ENCODE peak calls at places on chromosomes 1 and 21, in six cellular contexts. B, N, A, I, Y and H are unnamed samples.

GRCh38 chr1:31633117-31633516 is 11.6 kb downstream of the PEF1 start:
- DNase-seq in B (no peak), N (no peak), A (no peak), I (peak), Y (no peak), H (no peak)

GRCh38 chr1:205449750-205450443 is 5.9 kb downstream of the BLACAT1 start:
- DNase-seq in B (peak), N (peak), A (no peak), I (peak), Y (no peak), H (no peak)

GRCh38 chr1:198929111-198929604 is 290.3 kb downstream of the PTPRC start:
- DNase-seq in B (no peak), N (no peak), A (no peak), I (no peak), Y (no peak), H (no peak)

GRCh38 chr1:212485895-212486590 is 53.3 kb downstream of the NENF start:
- DNase-seq in B (peak), N (peak), A (peak), I (peak), Y (no peak), H (peak)

GRCh38 chr21:16072692-16073091 is 342.9 kb downstream of the USP25 start:
- DNase-seq in B (peak), N (no peak), A (no peak), I (no peak), Y (no peak), H (no peak)

GRCh38 chr1:210233495-210234253 is 1.1 kb downstream of the SERTAD4 start:
- DNase-seq in B (peak), N (no peak), A (no peak), I (peak), Y (no peak), H (peak)

GRCh38 chr1:90707363-90707710 is 9.8 kb downstream of the BARHL2 start:
- DNase-seq in B (peak), N (peak), A (no peak), I (peak), Y (no peak), H (no peak)

GRCh38 chr1:150925080-150925479 is 1.1 kb upstream of the SETDB1 start:
- DNase-seq in B (no peak), N (no peak), A (no peak), I (no peak), Y (no peak), H (peak)

GRCh38 chr1:212699839-212700596 is at the start of gene BATF3:
- DNase-seq in B (no peak), N (no peak), A (peak), I (peak), Y (peak), H (peak)

GRCh38 chr1:48790397-48790796 is 13.7 kb upstream of the BEND5 start:
- DNase-seq in B (no peak), N (no peak), A (no peak), I (no peak), Y (no peak), H (no peak)

GRCh38 chr1:188043536-188044245 is 1214.9 kb downstream of the PLA2G4A start:
- DNase-seq in B (peak), N (no peak), A (no peak), I (no peak), Y (no peak), H (no peak)

GRCh38 chr1:235253219-235253640 is 74.7 kb downstream of the ARID4B start:
- DNase-seq in B (peak), N (no peak), A (peak), I (no peak), Y (no peak), H (peak)

GRCh38 chr1:65480684-65481405 is 60.4 kb downstream of the LEPR start:
- DNase-seq in B (no peak), N (no peak), A (no peak), I (no peak), Y (no peak), H (no peak)

GRCh38 chr1:203867816-203868215 is 6.4 kb downstream of the SNRPE start:
- DNase-seq in B (no peak), N (no peak), A (no peak), I (no peak), Y (no peak), H (no peak)

GRCh38 chr1:27727126-27727525 is 1.4 kb downstream of the FAM76A start:
- DNase-seq in B (peak), N (no peak), A (no peak), I (no peak), Y (no peak), H (no peak)

GRCh38 chr1:169107673-169108160 is 1.2 kb downstream of the ATP1B1 start:
- DNase-seq in B (peak), N (no peak), A (no peak), I (no peak), Y (no peak), H (no peak)

GRCh38 chr1:109253803-109254620 is 4.7 kb downstream of the CELSR2 start:
- DNase-seq in B (no peak), N (peak), A (no peak), I (no peak), Y (no peak), H (no peak)

GRCh38 chr1:115505157-115505571 is 136.6 kb upstream of the VANGL1 start:
- DNase-seq in B (no peak), N (no peak), A (no peak), I (no peak), Y (no peak), H (no peak)

GRCh38 chr1:10979483-10979920 is 33.0 kb upstream of the TARDBP start:
- DNase-seq in B (no peak), N (no peak), A (peak), I (no peak), Y (no peak), H (peak)

GRCh38 chr1:85334962-85335361 is 58.5 kb upstream of the BCL10 start:
- DNase-seq in B (peak), N (no peak), A (no peak), I (no peak), Y (no peak), H (no peak)

GRCh38 chr1:38859561-38860463 is at the start of gene RRAGC:
- DNase-seq in B (peak), N (peak), A (peak), I (peak), Y (peak), H (peak)

GRCh38 chr1:54804471-54805132 is 3.5 kb upstream of the TTC22 start:
- DNase-seq in B (no peak), N (no peak), A (no peak), I (no peak), Y (no peak), H (no peak)

GRCh38 chr1:97832490-97832889 is 88.3 kb downstream of the DPYD start:
- DNase-seq in B (peak), N (no peak), A (no peak), I (no peak), Y (no peak), H (peak)

GRCh38 chr1:92749024-92749634 is 35.8 kb downstream of the EVI5 start:
- DNase-seq in B (peak), N (peak), A (no peak), I (no peak), Y (no peak), H (no peak)

GRCh38 chr1:52368383-52369172 is 2.6 kb upstream of the CC2D1B start:
- DNase-seq in B (peak), N (peak), A (no peak), I (peak), Y (no peak), H (peak)

GRCh38 chr1:13703558-13704485 is 3.8 kb downstream of the PRDM2 start:
- DNase-seq in B (no peak), N (no peak), A (no peak), I (no peak), Y (no peak), H (no peak)

GRCh38 chr21:31184462-31184861 is 146.2 kb upstream of the KRTAP19-8 start:
- DNase-seq in B (no peak), N (no peak), A (no peak), I (no peak), Y (no peak), H (no peak)

GRCh38 chr1:242847390-242847993 is 323.0 kb upstream of the PLD5 start:
- DNase-seq in B (peak), N (no peak), A (no peak), I (no peak), Y (no peak), H (no peak)

GRCh38 chr1:77322061-77322900 is 40.5 kb downstream of the AK5 start:
- DNase-seq in B (peak), N (peak), A (no peak), I (no peak), Y (no peak), H (no peak)

GRCh38 chr1:26234644-26235384 is 814 bp downstream of the CEP85 start:
- DNase-seq in B (peak), N (no peak), A (peak), I (no peak), Y (no peak), H (peak)

GRCh38 chr1:178019622-178020021 is 49.8 kb upstream of the SEC16B start:
- DNase-seq in B (no peak), N (no peak), A (no peak), I (no peak), Y (no peak), H (no peak)

DNA sequence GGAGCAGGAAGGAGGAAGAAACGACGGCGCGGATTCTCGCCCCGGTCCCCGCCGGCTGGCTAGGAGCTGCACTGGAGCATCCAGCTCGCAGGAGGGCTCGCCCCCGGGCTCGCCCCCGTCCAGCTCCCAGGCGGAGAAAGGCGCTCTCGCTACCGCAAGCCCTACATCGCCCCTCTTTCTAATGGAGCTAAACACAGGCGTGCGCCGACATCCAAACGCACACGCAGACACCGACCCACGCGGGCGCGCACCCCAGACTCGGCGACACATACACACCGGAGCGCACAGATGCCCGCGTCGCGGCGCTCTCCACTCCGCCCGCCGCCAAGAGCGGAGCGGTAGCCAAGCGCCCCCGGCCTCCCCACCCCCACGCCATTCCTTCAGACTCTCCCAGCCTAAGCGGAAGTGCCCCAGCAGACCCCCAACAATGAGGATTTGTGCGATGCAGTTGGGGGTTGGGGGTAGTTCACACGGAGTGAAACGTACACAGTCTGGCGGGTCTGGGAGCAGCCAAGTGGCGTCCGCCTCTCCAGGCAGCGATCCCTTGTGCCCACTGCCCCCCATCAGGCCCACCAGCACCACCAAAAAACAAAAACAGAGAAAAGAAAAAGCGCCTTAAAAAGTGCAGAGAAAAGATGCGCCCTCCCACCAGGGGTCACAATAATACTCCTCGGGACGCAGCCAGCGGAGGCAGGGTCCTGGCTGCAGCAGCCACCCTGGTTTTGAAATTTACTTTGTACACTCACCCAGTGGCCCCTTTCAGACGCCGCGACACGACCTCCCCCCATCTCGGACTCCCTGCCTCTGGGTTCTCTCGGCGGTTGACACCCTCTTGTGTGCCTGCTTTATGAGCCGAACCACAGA is 1.4 kb downstream of the DAB1 start:
- DNase-seq in B (peak), N (no peak), A (no peak), I (peak), Y (no peak), H (peak)
- TF ChIP-seq CTCF in B (peak), N (no peak), A (no peak), I (no peak), Y (no peak), H (no peak)

DNA sequence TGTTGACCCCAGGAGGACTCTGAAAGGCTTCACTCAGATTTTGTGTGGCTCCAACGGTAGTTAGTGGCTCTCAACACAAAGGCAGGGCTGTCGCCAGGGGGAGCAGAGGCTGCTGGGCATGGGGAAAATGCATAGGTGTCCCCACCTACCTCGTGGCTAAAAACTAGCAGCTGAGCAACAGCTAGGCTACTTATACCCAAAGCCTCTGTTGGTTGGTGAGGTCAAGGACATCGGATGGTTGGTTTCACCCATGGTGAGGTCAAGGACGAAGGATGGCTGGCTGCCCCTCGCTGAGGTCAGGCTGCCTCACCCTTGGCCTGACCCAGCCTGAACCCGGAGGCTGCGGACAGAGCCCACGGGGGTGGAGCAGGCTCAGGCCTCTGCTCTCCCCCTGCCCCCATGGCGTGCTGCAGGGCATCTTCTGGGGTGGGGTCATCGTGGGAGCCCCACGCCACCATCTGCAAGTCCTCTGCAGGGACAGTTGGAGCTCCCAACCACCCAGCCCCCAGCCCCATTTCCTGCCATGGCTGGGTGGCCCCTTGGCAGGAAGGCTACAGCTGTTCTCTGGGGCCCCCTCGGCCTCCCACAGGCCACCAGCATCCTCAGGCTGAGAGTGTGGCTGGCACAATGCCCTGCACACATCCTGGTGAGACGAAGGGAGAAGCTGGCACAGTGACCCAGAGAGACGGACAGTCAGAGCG is 8.5 kb upstream of the GNB1 start:
- DNase-seq in B (no peak), N (no peak), A (no peak), I (no peak), Y (no peak), H (peak)
- TF ChIP-seq CTCF in B (peak), N (no peak), A (no peak), I (no peak), Y (no peak), H (no peak)

GRCh38 chr1:154352581-154353459 is 27.5 kb downstream of the ATP8B2 start:
- DNase-seq in B (peak), N (peak), A (peak), I (peak), Y (no peak), H (peak)
- TF ChIP-seq CTCF in B (no peak), N (peak), A (no peak), I (no peak), Y (no peak), H (no peak)

DNA sequence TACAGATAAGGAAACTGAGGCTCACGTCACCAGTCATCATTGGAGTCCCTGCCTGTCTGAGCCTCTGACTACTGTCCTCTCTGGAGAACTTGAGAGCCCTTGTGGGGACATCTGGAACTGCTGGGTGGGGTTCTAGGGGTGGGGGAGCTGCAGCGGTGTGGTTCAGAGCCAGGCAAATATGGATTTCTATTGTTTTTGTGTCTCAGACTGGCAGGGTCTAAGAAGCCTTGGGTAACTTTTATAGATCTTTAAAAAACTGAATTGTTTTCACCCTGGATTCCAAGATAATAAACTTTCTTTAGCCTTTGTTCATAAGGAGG is 46.9 kb downstream of the IER5 start:
- DNase-seq in B (no peak), N (no peak), A (no peak), I (peak), Y (no peak), H (no peak)
- TF ChIP-seq CTCF in B (peak), N (peak), A (no peak), I (peak), Y (no peak), H (peak)